ENCODE peak calls at places on chromosomes 7 and 10, in four cellular contexts. M is SW 1271, V is iPS-NIHi11, Q is GM18507. I is an unnamed sample.

GRCh38 chr10:98270026-98270740 is 2.2 kb upstream of the LOXL4 start:
- DNase-seq in M (no peak), V (no peak), Q (no peak), I (peak; percentile 33)

GRCh38 chr10:114492351-114493037 is 88.2 kb upstream of the AFAP1L2 start:
- DNase-seq in M (no peak), V (no peak), Q (no peak), I (no peak)

GRCh38 chr10:13877154-13877909 is 290.6 kb downstream of the PRPF18 start:
- DNase-seq in M (no peak), V (no peak), Q (no peak), I (peak; percentile 71)

GRCh38 chr7:4470246-4470645 is 211.8 kb upstream of the FOXK1 start:
- DNase-seq in M (no peak), V (no peak), Q (no peak), I (no peak)

GRCh38 chr7:98286701-98287485 is 5.4 kb downstream of the BRI3 start:
- DNase-seq in M (no peak), V (no peak), Q (no peak), I (peak; percentile 52)

GRCh38 chr10:50021646-50022045 is 33.4 kb downstream of the AGAP6 start:
- DNase-seq in M (no peak), V (no peak), Q (no peak), I (no peak)

GRCh38 chr10:110671788-110672579 is 27.8 kb downstream of the RBM20 start:
- DNase-seq in M (peak; percentile 35), V (peak; percentile 88), Q (peak; percentile 67), I (peak; percentile 69)

GRCh38 chr7:139651308-139651707 is 126.5 kb downstream of the HIPK2 start:
- DNase-seq in M (no peak), V (no peak), Q (no peak), I (peak; percentile 58)

GRCh38 chr10:8534089-8534488 is 479.6 kb downstream of the GATA3 start:
- DNase-seq in M (no peak), V (no peak), Q (no peak), I (no peak)

GRCh38 chr7:102892631-102893278 is 20.0 kb upstream of the LRRC17 start:
- DNase-seq in M (no peak), V (no peak), Q (no peak), I (no peak)

GRCh38 chr10:114026189-114027040 is 17.3 kb upstream of the ADRB1 start:
- DNase-seq in M (peak; percentile 35), V (no peak), Q (no peak), I (no peak)

GRCh38 chr10:7181416-7181815 is 229.4 kb downstream of the SFMBT2 start:
- DNase-seq in M (no peak), V (no peak), Q (no peak), I (no peak)

GRCh38 chr7:157482517-157483120 is 145.8 kb downstream of the DNAJB6 start:
- DNase-seq in M (no peak), V (no peak), Q (no peak), I (no peak)

GRCh38 chr10:78170026-78170475 is 136.4 kb downstream of the RPS24 start:
- DNase-seq in M (no peak), V (no peak), Q (no peak), I (no peak)

GRCh38 chr10:11012880-11013279 is 4.8 kb upstream of the CELF2 start:
- DNase-seq in M (no peak), V (no peak), Q (no peak), I (no peak)

GRCh38 chr7:8290645-8291308 is 28.8 kb upstream of the ICA1 start:
- DNase-seq in M (no peak), V (no peak), Q (no peak), I (no peak)

GRCh38 chr7:7554647-7555575 is 11.8 kb upstream of the MIOS start:
- DNase-seq in M (no peak), V (no peak), Q (no peak), I (no peak)

GRCh38 chr7:133853706-133854276 is 273.3 kb upstream of the LRGUK start:
- DNase-seq in M (peak; percentile 85), V (peak; percentile 57), Q (no peak), I (peak; percentile 8)

I was measured in thyroid gland.